ENCODE peak calls at places on chromosomes 16 and 17, in seven cellular contexts. L is H9, S is IMR-90, R is mesendoderm, K is neuronal stem cell, N is H1, W is mesenchymal stem cell. D is an unnamed sample.

GRCh38 chr17:37605813-37606505 is 3.3 kb downstream of the SYNRG start:
- DNase-seq in L (no peak), K (no peak), N (no peak), S (no peak), W (no peak), R (no peak), D (no peak)

GRCh38 chr16:10601444-10602401 is 21.3 kb upstream of the EMP2 start:
- DNase-seq in W (no peak), N (no peak), K (no peak), R (peak; percentile 83), L (no peak), S (no peak), D (peak; percentile 70)

GRCh38 chr16:72501739-72502653 is 330.0 kb upstream of the PMFBP1 start:
- DNase-seq in K (peak; percentile 65), N (peak; percentile 68), L (peak; percentile 43), S (peak; percentile 79), W (peak; percentile 76), R (peak; percentile 80), D (peak; percentile 29)

GRCh38 chr17:10907370-10907769 is 69.5 kb upstream of the PIRT start:
- DNase-seq in N (no peak), W (no peak), K (no peak), L (no peak), S (no peak), R (no peak), D (peak; percentile 41)

GRCh38 chr16:12405083-12405482 is 398.6 kb downstream of the CPPED1 start:
- DNase-seq in K (no peak), R (no peak), N (no peak), L (no peak), S (no peak), W (no peak), D (no peak)

GRCh38 chr17:5123343-5124124 is 7.7 kb downstream of the USP6 start:
- DNase-seq in K (no peak), N (no peak), W (no peak), R (no peak), S (no peak), L (peak; percentile 41), D (no peak)

GRCh38 chr17:21214777-21215541 is 998 bp upstream of the TMEM11 start:
- DNase-seq in N (peak; percentile 63), L (peak; percentile 69), K (peak; percentile 20), W (peak; percentile 50), R (peak; percentile 84), S (no peak), D (no peak)

GRCh38 chr17:73091410-73091769 is 1.1 kb downstream of the SLC39A11 start:
- DNase-seq in R (no peak), S (no peak), W (no peak), N (no peak), L (no peak), K (no peak), D (no peak)

GRCh38 chr17:36978810-36979584 is 30.2 kb downstream of the AATF start:
- DNase-seq in R (no peak), N (no peak), W (peak; percentile 24), L (no peak), S (no peak), K (peak; percentile 9), D (no peak)

GRCh38 chr16:4319454-4319853 is 3.6 kb downstream of the GLIS2 start:
- DNase-seq in N (no peak), S (no peak), R (no peak), W (no peak), K (no peak), L (no peak), D (no peak)

GRCh38 chr17:49716952-49717351 is 9.2 kb upstream of the SLC35B1 start:
- DNase-seq in L (no peak), S (no peak), K (no peak), W (no peak), N (no peak), R (no peak), D (no peak)

GRCh38 chr16:88781140-88782077 is 3.6 kb downstream of the PIEZO1 start:
- DNase-seq in S (no peak), K (no peak), L (no peak), N (no peak), R (no peak), W (no peak), D (no peak)

GRCh38 chr16:88778541-88779065 is 6.4 kb downstream of the PIEZO1 start:
- DNase-seq in L (no peak), N (no peak), S (no peak), K (no peak), R (no peak), W (no peak), D (no peak)

GRCh38 chr16:88777801-88778415 is 7.1 kb downstream of the PIEZO1 start:
- DNase-seq in L (no peak), S (no peak), W (no peak), R (peak; percentile 44), N (no peak), K (no peak), D (no peak)

GRCh38 chr16:88780100-88781062 is 4.6 kb downstream of the PIEZO1 start:
- DNase-seq in K (no peak), R (no peak), L (no peak), W (no peak), N (no peak), S (no peak), D (no peak)

GRCh38 chr16:88779406-88780099 is 5.5 kb downstream of the PIEZO1 start:
- DNase-seq in R (no peak), S (no peak), N (no peak), W (no peak), K (no peak), L (no peak), D (no peak)
- H3K4me1 ChIP-seq in R (no peaks in the 10 kb centered on the region), S (peaks cover 52% of the 10 kb centered on the region), N (peaks cover 2% of the 10 kb centered on the region), W (peaks cover 83% of the 10 kb centered on the region), K (peaks cover 22% of the 10 kb centered on the region), L (no peaks in the 10 kb centered on the region), D (peaks cover 37% of the 10 kb centered on the region)

GRCh38 chr16:56268799-56269198 is 77.5 kb downstream of the GNAO1 start:
- DNase-seq in S (no peak), L (no peak), R (no peak), N (no peak), W (no peak), K (no peak), D (no peak)
- H2BK120ac ChIP-seq in S (peak overlapping the region; percentile 79), L (no peak overlapping the region), R (no peak overlapping the region), N (no peak overlapping the region), W (no peak overlapping the region), K (no peak overlapping the region), D (no peak overlapping the region)

DNA sequence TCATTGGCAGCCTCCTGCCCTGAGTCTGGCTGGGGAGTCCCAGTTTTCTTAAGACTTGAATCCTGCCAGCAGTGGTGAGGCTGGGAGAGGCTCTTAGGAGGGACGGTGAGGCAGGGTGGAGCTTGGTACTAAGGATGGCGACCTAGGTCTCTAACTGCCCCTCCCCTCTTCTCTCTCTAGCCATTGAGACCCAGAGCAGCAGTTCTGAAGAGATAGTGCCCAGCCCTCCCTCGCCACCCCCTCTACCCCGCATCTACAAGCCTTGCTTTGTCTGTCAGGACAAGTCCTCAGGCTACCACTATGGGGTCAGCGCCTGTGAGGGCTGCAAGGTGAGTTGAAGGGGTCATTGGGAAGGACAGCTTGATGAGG is 16.4 kb downstream of the GJD3 start:
- DNase-seq in W (no peak), L (peak; percentile 59), R (no peak), S (no peak), K (no peak), N (no peak), D (no peak)
- H3K4me1 ChIP-seq in W (peaks cover 64% of the 10 kb centered on the region), L (peaks cover 22% of the 10 kb centered on the region), R (peaks cover 47% of the 10 kb centered on the region), S (peaks cover 59% of the 10 kb centered on the region), K (peaks cover 76% of the 10 kb centered on the region), N (peaks cover 16% of the 10 kb centered on the region), D (peaks cover 50% of the 10 kb centered on the region)

GRCh38 chr17:57559634-57560387 is 185.3 kb downstream of the CCDC182 start:
- DNase-seq in K (no peak), S (no peak), R (no peak), N (no peak), W (no peak), L (no peak), D (no peak)
- H2BK120ac ChIP-seq in K (peak overlapping the region; percentile 21), S (no peak overlapping the region), R (no peak overlapping the region), N (no peak overlapping the region), W (no peak overlapping the region), L (no peak overlapping the region), D (no peak overlapping the region)

DNA sequence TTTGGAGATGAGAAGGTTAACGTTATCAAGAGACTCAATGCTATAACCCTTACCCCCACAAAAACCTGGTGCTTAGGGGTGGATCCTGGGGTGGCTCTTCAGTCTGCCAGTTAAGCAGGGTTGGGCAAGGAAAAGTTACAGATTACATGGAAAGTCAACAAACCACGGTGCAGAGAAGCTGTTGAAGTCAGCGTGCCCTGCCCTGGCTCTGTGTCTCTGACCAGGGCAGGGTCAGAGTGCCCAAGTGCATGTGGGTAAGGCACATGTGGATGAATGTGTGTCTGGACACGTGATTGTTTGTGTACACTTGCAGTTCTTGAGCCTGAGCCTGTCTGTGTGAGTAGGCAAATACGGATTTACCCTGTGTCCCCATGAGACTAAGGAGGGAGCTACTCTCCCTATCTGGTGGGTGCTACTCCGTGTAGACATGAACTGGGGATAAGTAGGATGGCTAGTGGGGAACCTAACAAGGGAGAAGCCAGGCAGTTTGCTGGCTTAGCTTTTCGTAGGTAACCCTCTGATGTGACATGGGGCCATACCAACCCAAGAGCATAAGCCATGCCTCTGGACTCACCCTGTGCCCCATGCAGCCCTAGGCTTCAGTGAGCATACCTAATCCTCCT is 5.5 kb downstream of the IGFBP4 start:
- DNase-seq in W (no peak), N (no peak), S (peak; percentile 29), K (no peak), L (no peak), R (no peak), D (no peak)
- H3K4me1 ChIP-seq in W (peaks cover 58% of the 10 kb centered on the region), N (peaks cover 5% of the 10 kb centered on the region), S (peaks cover 45% of the 10 kb centered on the region), K (peaks cover 8% of the 10 kb centered on the region), L (peaks cover 9% of the 10 kb centered on the region), R (peaks cover 3% of the 10 kb centered on the region), D (peaks cover 5% of the 10 kb centered on the region)

GRCh38 chr17:60167095-60167741 is 17.4 kb downstream of the CA4 start:
- DNase-seq in L (no peak), K (no peak), S (no peak), W (no peak), N (no peak), R (no peak), D (no peak)
- H2BK120ac ChIP-seq in L (no peak overlapping the region), K (no peak overlapping the region), S (no peak overlapping the region), W (no peak overlapping the region), N (no peak overlapping the region), R (no peak overlapping the region), D (no peak overlapping the region)